ENCODE peak calls at places on chromosomes 11 and 22, in six cellular contexts. One of them, this sample, is unnamed.

GRCh38 chr11:89205378-89205777 is 27.7 kb downstream of the TYR start:
- DNase-seq in fibroblast of pulmonary artery: peak
- DNase-seq in CD4-positive, CD25-positive, alpha-beta regulatory T cell: no peak
- DNase-seq in neural progenitor cell: no peak
- DNase-seq in lung: no peak
- DNase-seq in MM.1S: no peak
- DNase-seq in this sample: no peak

GRCh38 chr11:70661763-70662501 is 263.6 kb downstream of the CTTN start:
- DNase-seq in MM.1S: no peak
- DNase-seq in neural progenitor cell: peak
- DNase-seq in CD4-positive, CD25-positive, alpha-beta regulatory T cell: no peak
- DNase-seq in fibroblast of pulmonary artery: no peak
- DNase-seq in lung: no peak
- DNase-seq in this sample: no peak

GRCh38 chr22:38601221-38601764 is 31.3 kb upstream of the DMC1 start:
- DNase-seq in CD4-positive, CD25-positive, alpha-beta regulatory T cell: no peak
- DNase-seq in MM.1S: no peak
- DNase-seq in fibroblast of pulmonary artery: no peak
- DNase-seq in lung: no peak
- DNase-seq in neural progenitor cell: no peak
- DNase-seq in this sample: no peak

GRCh38 chr22:36816635-36817428 is at the start of gene PVALB:
- DNase-seq in neural progenitor cell: peak
- DNase-seq in MM.1S: peak
- DNase-seq in lung: no peak
- DNase-seq in CD4-positive, CD25-positive, alpha-beta regulatory T cell: no peak
- DNase-seq in fibroblast of pulmonary artery: peak
- DNase-seq in this sample: no peak

GRCh38 chr22:41507330-41508063 is 36.8 kb downstream of the POLR3H start:
- DNase-seq in MM.1S: no peak
- DNase-seq in lung: no peak
- DNase-seq in neural progenitor cell: no peak
- DNase-seq in CD4-positive, CD25-positive, alpha-beta regulatory T cell: no peak
- DNase-seq in fibroblast of pulmonary artery: no peak
- DNase-seq in this sample: no peak

GRCh38 chr11:32893947-32894827 is 1.6 kb downstream of the QSER1 start:
- DNase-seq in MM.1S: peak
- DNase-seq in fibroblast of pulmonary artery: peak
- DNase-seq in neural progenitor cell: peak
- DNase-seq in lung: no peak
- DNase-seq in CD4-positive, CD25-positive, alpha-beta regulatory T cell: no peak
- DNase-seq in this sample: no peak

GRCh38 chr11:7673724-7674434 is 579 bp upstream of the CYB5R2 start:
- DNase-seq in CD4-positive, CD25-positive, alpha-beta regulatory T cell: no peak
- DNase-seq in neural progenitor cell: peak
- DNase-seq in MM.1S: no peak
- DNase-seq in lung: no peak
- DNase-seq in fibroblast of pulmonary artery: no peak
- DNase-seq in this sample: no peak

GRCh38 chr11:12377824-12378593 is 638 bp downstream of the PARVA start:
- DNase-seq in CD4-positive, CD25-positive, alpha-beta regulatory T cell: peak
- DNase-seq in lung: peak
- DNase-seq in MM.1S: no peak
- DNase-seq in neural progenitor cell: peak
- DNase-seq in fibroblast of pulmonary artery: peak
- DNase-seq in this sample: no peak

GRCh38 chr11:93123351-93123898 is 74.4 kb downstream of the SLC36A4 start:
- DNase-seq in neural progenitor cell: no peak
- DNase-seq in MM.1S: no peak
- DNase-seq in lung: no peak
- DNase-seq in fibroblast of pulmonary artery: peak
- DNase-seq in CD4-positive, CD25-positive, alpha-beta regulatory T cell: no peak
- DNase-seq in this sample: no peak

GRCh38 chr11:127733552-127733951 is 733.0 kb upstream of the KIRREL3 start:
- DNase-seq in lung: no peak
- DNase-seq in CD4-positive, CD25-positive, alpha-beta regulatory T cell: no peak
- DNase-seq in neural progenitor cell: no peak
- DNase-seq in MM.1S: no peak
- DNase-seq in fibroblast of pulmonary artery: no peak
- DNase-seq in this sample: no peak

GRCh38 chr11:118643142-118643994 is 36.0 kb downstream of the PHLDB1 start:
- DNase-seq in CD4-positive, CD25-positive, alpha-beta regulatory T cell: no peak
- DNase-seq in lung: no peak
- DNase-seq in MM.1S: no peak
- DNase-seq in fibroblast of pulmonary artery: no peak
- DNase-seq in neural progenitor cell: no peak
- DNase-seq in this sample: no peak

GRCh38 chr11:1564535-1565172 is 7.4 kb downstream of the DUSP8 start:
- DNase-seq in CD4-positive, CD25-positive, alpha-beta regulatory T cell: no peak
- DNase-seq in neural progenitor cell: peak
- DNase-seq in MM.1S: peak
- DNase-seq in fibroblast of pulmonary artery: peak
- DNase-seq in lung: no peak
- DNase-seq in this sample: no peak

GRCh38 chr11:109435121-109435742 is 13.2 kb downstream of the C11orf87 start:
- DNase-seq in neural progenitor cell: no peak
- DNase-seq in fibroblast of pulmonary artery: no peak
- DNase-seq in CD4-positive, CD25-positive, alpha-beta regulatory T cell: no peak
- DNase-seq in lung: no peak
- DNase-seq in MM.1S: no peak
- DNase-seq in this sample: no peak

GRCh38 chr11:2550606-2550970 is 105.8 kb downstream of the KCNQ1 start:
- DNase-seq in neural progenitor cell: no peak
- DNase-seq in lung: no peak
- DNase-seq in CD4-positive, CD25-positive, alpha-beta regulatory T cell: no peak
- DNase-seq in MM.1S: no peak
- DNase-seq in fibroblast of pulmonary artery: no peak
- DNase-seq in this sample: no peak

GRCh38 chr11:68214173-68215086 is 1.3 kb upstream of the KMT5B start:
- DNase-seq in MM.1S: no peak
- DNase-seq in neural progenitor cell: peak
- DNase-seq in fibroblast of pulmonary artery: no peak
- DNase-seq in CD4-positive, CD25-positive, alpha-beta regulatory T cell: no peak
- DNase-seq in lung: no peak
- DNase-seq in this sample: no peak

GRCh38 chr11:45815747-45816146 is 10.8 kb downstream of the SLC35C1 start:
- DNase-seq in MM.1S: no peak
- DNase-seq in fibroblast of pulmonary artery: peak
- DNase-seq in CD4-positive, CD25-positive, alpha-beta regulatory T cell: no peak
- DNase-seq in lung: no peak
- DNase-seq in neural progenitor cell: no peak
- DNase-seq in this sample: no peak

GRCh38 chr22:31892080-31892433 is 52.3 kb upstream of the YWHAH start:
- DNase-seq in neural progenitor cell: no peak
- DNase-seq in CD4-positive, CD25-positive, alpha-beta regulatory T cell: no peak
- DNase-seq in MM.1S: no peak
- DNase-seq in fibroblast of pulmonary artery: no peak
- DNase-seq in lung: no peak
- DNase-seq in this sample: no peak

GRCh38 chr22:36727110-36727509 is 23.6 kb upstream of the CACNG2 start:
- DNase-seq in lung: no peak
- DNase-seq in MM.1S: no peak
- DNase-seq in neural progenitor cell: no peak
- DNase-seq in fibroblast of pulmonary artery: no peak
- DNase-seq in CD4-positive, CD25-positive, alpha-beta regulatory T cell: no peak
- DNase-seq in this sample: no peak

GRCh38 chr11:120832609-120833221 is 191.2 kb upstream of the TBCEL start:
- DNase-seq in CD4-positive, CD25-positive, alpha-beta regulatory T cell: no peak
- DNase-seq in fibroblast of pulmonary artery: no peak
- DNase-seq in MM.1S: no peak
- DNase-seq in neural progenitor cell: peak
- DNase-seq in lung: no peak
- DNase-seq in this sample: no peak

GRCh38 chr11:74676596-74676995 is 54.6 kb downstream of the CHRDL2 start:
- DNase-seq in neural progenitor cell: no peak
- DNase-seq in lung: peak
- DNase-seq in CD4-positive, CD25-positive, alpha-beta regulatory T cell: no peak
- DNase-seq in MM.1S: no peak
- DNase-seq in fibroblast of pulmonary artery: no peak
- DNase-seq in this sample: no peak

This sample was measured in naive B cell.